ENCODE peak calls at places on chromosomes 11 and 22, in ten cellular contexts. One of them, this sample, is unnamed.

GRCh38 chr11:46513934-46514342 is 79.9 kb downstream of the AMBRA1 start:
- DNase-seq in prostate gland: peak
- DNase-seq in GM23338: no peak
- DNase-seq in esophagus muscularis mucosa: no peak
- DNase-seq in endothelial cell of umbilical vein: peak
- DNase-seq in spleen: no peak
- DNase-seq in stomach: peak
- DNase-seq in HCT116: no peak
- DNase-seq in breast epithelium: no peak
- DNase-seq in SK-N-SH: peak
- DNase-seq in this sample: no peak

GRCh38 chr22:21624120-21624879 is 5.5 kb downstream of the YDJC start:
- DNase-seq in prostate gland: peak
- DNase-seq in GM23338: peak
- DNase-seq in esophagus muscularis mucosa: no peak
- DNase-seq in endothelial cell of umbilical vein: no peak
- DNase-seq in spleen: no peak
- DNase-seq in stomach: no peak
- DNase-seq in HCT116: no peak
- DNase-seq in breast epithelium: no peak
- DNase-seq in SK-N-SH: peak
- DNase-seq in this sample: no peak

GRCh38 chr11:107508201-107508857 is 50.7 kb upstream of the CWF19L2 start:
- DNase-seq in prostate gland: no peak
- DNase-seq in GM23338: no peak
- DNase-seq in esophagus muscularis mucosa: no peak
- DNase-seq in endothelial cell of umbilical vein: no peak
- DNase-seq in spleen: no peak
- DNase-seq in stomach: no peak
- DNase-seq in HCT116: no peak
- DNase-seq in breast epithelium: no peak
- DNase-seq in SK-N-SH: no peak
- DNase-seq in this sample: no peak

GRCh38 chr22:19942886-19943664 is 1.5 kb upstream of the TXNRD2 start:
- DNase-seq in prostate gland: peak
- DNase-seq in GM23338: no peak
- DNase-seq in esophagus muscularis mucosa: no peak
- DNase-seq in endothelial cell of umbilical vein: peak
- DNase-seq in spleen: no peak
- DNase-seq in stomach: no peak
- DNase-seq in HCT116: no peak
- DNase-seq in breast epithelium: no peak
- DNase-seq in SK-N-SH: no peak
- DNase-seq in this sample: no peak

GRCh38 chr11:128451651-128452470 is 135.5 kb downstream of the ETS1 start:
- DNase-seq in prostate gland: no peak
- DNase-seq in GM23338: peak
- DNase-seq in esophagus muscularis mucosa: no peak
- DNase-seq in endothelial cell of umbilical vein: no peak
- DNase-seq in spleen: peak
- DNase-seq in stomach: peak
- DNase-seq in HCT116: no peak
- DNase-seq in breast epithelium: no peak
- DNase-seq in SK-N-SH: no peak
- DNase-seq in this sample: no peak

GRCh38 chr22:46971141-46971775 is 208.8 kb downstream of the TBC1D22A start:
- DNase-seq in prostate gland: no peak
- DNase-seq in GM23338: no peak
- DNase-seq in esophagus muscularis mucosa: no peak
- DNase-seq in endothelial cell of umbilical vein: peak
- DNase-seq in spleen: no peak
- DNase-seq in stomach: no peak
- DNase-seq in HCT116: no peak
- DNase-seq in breast epithelium: no peak
- DNase-seq in SK-N-SH: peak
- DNase-seq in this sample: no peak

GRCh38 chr22:24516301-24516737 is 21.2 kb downstream of the UPB1 start:
- DNase-seq in prostate gland: no peak
- DNase-seq in GM23338: peak
- DNase-seq in esophagus muscularis mucosa: no peak
- DNase-seq in endothelial cell of umbilical vein: no peak
- DNase-seq in spleen: no peak
- DNase-seq in stomach: no peak
- DNase-seq in HCT116: no peak
- DNase-seq in breast epithelium: no peak
- DNase-seq in SK-N-SH: no peak
- DNase-seq in this sample: no peak

GRCh38 chr22:41350087-41350486 is 31.7 kb upstream of the TEF start:
- DNase-seq in prostate gland: no peak
- DNase-seq in GM23338: no peak
- DNase-seq in esophagus muscularis mucosa: no peak
- DNase-seq in endothelial cell of umbilical vein: no peak
- DNase-seq in spleen: no peak
- DNase-seq in stomach: no peak
- DNase-seq in HCT116: no peak
- DNase-seq in breast epithelium: no peak
- DNase-seq in SK-N-SH: no peak
- DNase-seq in this sample: no peak

GRCh38 chr11:2797741-2798361 is 87.7 kb downstream of the CDKN1C start:
- DNase-seq in prostate gland: no peak
- DNase-seq in GM23338: no peak
- DNase-seq in esophagus muscularis mucosa: no peak
- DNase-seq in endothelial cell of umbilical vein: no peak
- DNase-seq in spleen: peak
- DNase-seq in stomach: peak
- DNase-seq in HCT116: no peak
- DNase-seq in breast epithelium: peak
- DNase-seq in SK-N-SH: no peak
- DNase-seq in this sample: no peak

GRCh38 chr11:44901782-44902181 is 48.9 kb downstream of the TP53I11 start:
- DNase-seq in prostate gland: no peak
- DNase-seq in GM23338: no peak
- DNase-seq in esophagus muscularis mucosa: no peak
- DNase-seq in endothelial cell of umbilical vein: no peak
- DNase-seq in spleen: no peak
- DNase-seq in stomach: no peak
- DNase-seq in HCT116: no peak
- DNase-seq in breast epithelium: no peak
- DNase-seq in SK-N-SH: no peak
- DNase-seq in this sample: no peak

GRCh38 chr22:47294222-47294532 is 531.7 kb downstream of the TBC1D22A start:
- DNase-seq in prostate gland: no peak
- DNase-seq in GM23338: no peak
- DNase-seq in esophagus muscularis mucosa: no peak
- DNase-seq in endothelial cell of umbilical vein: no peak
- DNase-seq in spleen: no peak
- DNase-seq in stomach: peak
- DNase-seq in HCT116: no peak
- DNase-seq in breast epithelium: peak
- DNase-seq in SK-N-SH: no peak
- DNase-seq in this sample: no peak

GRCh38 chr22:47213571-47214230 is 451.3 kb downstream of the TBC1D22A start:
- DNase-seq in prostate gland: no peak
- DNase-seq in GM23338: peak
- DNase-seq in esophagus muscularis mucosa: no peak
- DNase-seq in endothelial cell of umbilical vein: no peak
- DNase-seq in spleen: peak
- DNase-seq in stomach: peak
- DNase-seq in HCT116: peak
- DNase-seq in breast epithelium: no peak
- DNase-seq in SK-N-SH: peak
- DNase-seq in this sample: peak

GRCh38 chr11:27296406-27296994 is 66.5 kb downstream of the CCDC34 start:
- DNase-seq in prostate gland: peak
- DNase-seq in GM23338: peak
- DNase-seq in esophagus muscularis mucosa: no peak
- DNase-seq in endothelial cell of umbilical vein: peak
- DNase-seq in spleen: no peak
- DNase-seq in stomach: no peak
- DNase-seq in HCT116: peak
- DNase-seq in breast epithelium: no peak
- DNase-seq in SK-N-SH: peak
- DNase-seq in this sample: peak

GRCh38 chr11:61769169-61769920 is 16.9 kb downstream of the MYRF start:
- DNase-seq in prostate gland: no peak
- DNase-seq in GM23338: peak
- DNase-seq in esophagus muscularis mucosa: no peak
- DNase-seq in endothelial cell of umbilical vein: no peak
- DNase-seq in spleen: no peak
- DNase-seq in stomach: peak
- DNase-seq in HCT116: no peak
- DNase-seq in breast epithelium: no peak
- DNase-seq in SK-N-SH: no peak
- DNase-seq in this sample: no peak

GRCh38 chr11:90323289-90323688 is 100.4 kb upstream of the CHORDC1 start:
- DNase-seq in prostate gland: no peak
- DNase-seq in GM23338: no peak
- DNase-seq in esophagus muscularis mucosa: no peak
- DNase-seq in endothelial cell of umbilical vein: no peak
- DNase-seq in spleen: no peak
- DNase-seq in stomach: no peak
- DNase-seq in HCT116: no peak
- DNase-seq in breast epithelium: no peak
- DNase-seq in SK-N-SH: no peak
- DNase-seq in this sample: no peak

GRCh38 chr22:38964989-38965388 is 7.6 kb downstream of the APOBEC3A start:
- DNase-seq in prostate gland: no peak
- DNase-seq in GM23338: no peak
- DNase-seq in esophagus muscularis mucosa: no peak
- DNase-seq in endothelial cell of umbilical vein: no peak
- DNase-seq in spleen: peak
- DNase-seq in stomach: no peak
- DNase-seq in HCT116: no peak
- DNase-seq in breast epithelium: no peak
- DNase-seq in SK-N-SH: no peak
- DNase-seq in this sample: no peak

GRCh38 chr22:38966942-38967341 is 9.5 kb downstream of the APOBEC3A start:
- DNase-seq in prostate gland: no peak
- DNase-seq in GM23338: no peak
- DNase-seq in esophagus muscularis mucosa: no peak
- DNase-seq in endothelial cell of umbilical vein: no peak
- DNase-seq in spleen: peak
- DNase-seq in stomach: no peak
- DNase-seq in HCT116: no peak
- DNase-seq in breast epithelium: no peak
- DNase-seq in SK-N-SH: no peak
- DNase-seq in this sample: no peak

GRCh38 chr22:38967451-38968450 is 10.3 kb downstream of the APOBEC3A start:
- DNase-seq in prostate gland: no peak
- DNase-seq in GM23338: no peak
- DNase-seq in esophagus muscularis mucosa: no peak
- DNase-seq in endothelial cell of umbilical vein: no peak
- DNase-seq in spleen: peak
- DNase-seq in stomach: peak
- DNase-seq in HCT116: no peak
- DNase-seq in breast epithelium: no peak
- DNase-seq in SK-N-SH: no peak
- DNase-seq in this sample: no peak

GRCh38 chr22:38965614-38966378 is 8.4 kb downstream of the APOBEC3A start:
- DNase-seq in prostate gland: no peak
- DNase-seq in GM23338: no peak
- DNase-seq in esophagus muscularis mucosa: no peak
- DNase-seq in endothelial cell of umbilical vein: no peak
- DNase-seq in spleen: peak
- DNase-seq in stomach: no peak
- DNase-seq in HCT116: no peak
- DNase-seq in breast epithelium: no peak
- DNase-seq in SK-N-SH: no peak
- DNase-seq in this sample: no peak

GRCh38 chr22:38966379-38966700 is 8.9 kb downstream of the APOBEC3A start:
- DNase-seq in prostate gland: no peak
- DNase-seq in GM23338: no peak
- DNase-seq in esophagus muscularis mucosa: no peak
- DNase-seq in endothelial cell of umbilical vein: no peak
- DNase-seq in spleen: peak
- DNase-seq in stomach: no peak
- DNase-seq in HCT116: no peak
- DNase-seq in breast epithelium: no peak
- DNase-seq in SK-N-SH: no peak
- DNase-seq in this sample: no peak
- H3K27ac ChIP-seq in prostate gland: no peak
- H3K27ac ChIP-seq in GM23338: no peak
- H3K27ac ChIP-seq in esophagus muscularis mucosa: no peak
- H3K27ac ChIP-seq in endothelial cell of umbilical vein: no peak
- H3K27ac ChIP-seq in spleen: no peak
- H3K27ac ChIP-seq in stomach: no peak
- H3K27ac ChIP-seq in HCT116: no peak
- H3K27ac ChIP-seq in breast epithelium: no peak
- H3K27ac ChIP-seq in SK-N-SH: no peak
- H3K27ac ChIP-seq in this sample: no peak

GRCh38 chr11:6608726-6609501 is 3.1 kb downstream of the TAF10 start:
- DNase-seq in prostate gland: no peak
- DNase-seq in GM23338: no peak
- DNase-seq in esophagus muscularis mucosa: peak
- DNase-seq in endothelial cell of umbilical vein: no peak
- DNase-seq in spleen: no peak
- DNase-seq in stomach: no peak
- DNase-seq in HCT116: no peak
- DNase-seq in breast epithelium: no peak
- DNase-seq in SK-N-SH: no peak
- DNase-seq in this sample: no peak
- TF ChIP-seq POLR2AphosphoS5 in prostate gland: peak
- TF ChIP-seq POLR2AphosphoS5 in GM23338: no peak
- TF ChIP-seq POLR2AphosphoS5 in esophagus muscularis mucosa: no peak
- TF ChIP-seq POLR2AphosphoS5 in endothelial cell of umbilical vein: no peak
- TF ChIP-seq POLR2AphosphoS5 in spleen: no peak
- TF ChIP-seq POLR2AphosphoS5 in stomach: no peak
- TF ChIP-seq POLR2AphosphoS5 in HCT116: no peak
- TF ChIP-seq POLR2AphosphoS5 in breast epithelium: no peak
- TF ChIP-seq POLR2AphosphoS5 in SK-N-SH: peak
- TF ChIP-seq POLR2AphosphoS5 in this sample: peak

DNA sequence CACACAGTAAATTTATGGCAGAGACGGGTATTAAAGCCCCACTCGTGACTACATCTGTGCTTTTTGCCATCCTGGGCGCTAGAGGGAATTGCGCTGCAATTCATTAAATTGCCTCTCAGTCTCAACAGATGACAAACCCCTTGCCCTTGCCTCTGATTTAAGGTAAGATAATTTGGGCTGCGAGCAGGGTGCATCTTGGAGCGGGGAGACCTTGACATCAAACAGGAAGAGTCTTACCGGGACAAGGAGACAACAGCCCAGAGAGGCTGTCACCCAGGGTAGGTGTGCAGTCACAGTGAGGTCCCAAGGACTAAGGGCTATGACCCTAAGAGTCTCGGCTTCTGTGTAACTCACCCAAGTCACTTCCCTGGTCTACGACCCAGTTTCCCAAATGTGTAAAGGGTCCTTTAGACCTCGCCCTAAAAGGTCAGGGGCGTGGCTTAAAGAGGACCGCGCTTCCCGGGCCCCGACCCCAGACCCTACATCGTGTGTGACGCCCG is 427 bp upstream of the TOM1 start:
- DNase-seq in prostate gland: no peak
- DNase-seq in GM23338: no peak
- DNase-seq in esophagus muscularis mucosa: no peak
- DNase-seq in endothelial cell of umbilical vein: no peak
- DNase-seq in spleen: no peak
- DNase-seq in stomach: no peak
- DNase-seq in HCT116: no peak
- DNase-seq in breast epithelium: no peak
- DNase-seq in SK-N-SH: peak
- DNase-seq in this sample: peak
- TF ChIP-seq CTCF in prostate gland: peak
- TF ChIP-seq CTCF in GM23338: no peak
- TF ChIP-seq CTCF in esophagus muscularis mucosa: peak
- TF ChIP-seq CTCF in endothelial cell of umbilical vein: no peak
- TF ChIP-seq CTCF in spleen: no peak
- TF ChIP-seq CTCF in stomach: no peak
- TF ChIP-seq CTCF in HCT116: no peak
- TF ChIP-seq CTCF in breast epithelium: no peak
- TF ChIP-seq CTCF in SK-N-SH: no peak
- TF ChIP-seq CTCF in this sample: no peak

GRCh38 chr22:27726344-27726725 is 75.2 kb downstream of the MN1 start:
- DNase-seq in prostate gland: no peak
- DNase-seq in GM23338: no peak
- DNase-seq in esophagus muscularis mucosa: no peak
- DNase-seq in endothelial cell of umbilical vein: no peak
- DNase-seq in spleen: no peak
- DNase-seq in stomach: no peak
- DNase-seq in HCT116: no peak
- DNase-seq in breast epithelium: no peak
- DNase-seq in SK-N-SH: no peak
- DNase-seq in this sample: no peak
- H3K27ac ChIP-seq in prostate gland: no peak
- H3K27ac ChIP-seq in GM23338: no peak
- H3K27ac ChIP-seq in esophagus muscularis mucosa: peak
- H3K27ac ChIP-seq in endothelial cell of umbilical vein: peak
- H3K27ac ChIP-seq in spleen: no peak
- H3K27ac ChIP-seq in stomach: peak
- H3K27ac ChIP-seq in HCT116: no peak
- H3K27ac ChIP-seq in breast epithelium: no peak
- H3K27ac ChIP-seq in SK-N-SH: no peak
- H3K27ac ChIP-seq in this sample: no peak

This sample was measured in Panc1.